ENCODE peak calls at places on chromosomes 2 and 18, in ten cellular contexts. One of them, this sample, is unnamed.

GRCh38 chr2:107361951-107362350 is 464.7 kb upstream of the RGPD4 start:
- DNase-seq in GM23338: no peak
- DNase-seq in tibial artery: no peak
- DNase-seq in GM10248: no peak
- DNase-seq in nephron progenitor cell: no peak
- DNase-seq in uterus: no peak
- DNase-seq in AG04450: no peak
- DNase-seq in K562: no peak
- DNase-seq in RWPE1: no peak
- DNase-seq in AG04449: no peak
- DNase-seq in this sample: no peak

GRCh38 chr2:145020694-145021093 is 500.8 kb upstream of the ZEB2 start:
- DNase-seq in GM23338: no peak
- DNase-seq in tibial artery: no peak
- DNase-seq in GM10248: no peak
- DNase-seq in nephron progenitor cell: no peak
- DNase-seq in uterus: no peak
- DNase-seq in AG04450: no peak
- DNase-seq in K562: no peak
- DNase-seq in RWPE1: no peak
- DNase-seq in AG04449: no peak
- DNase-seq in this sample: no peak

GRCh38 chr2:222297600-222297935 is 1.2 kb downstream of the PAX3 start:
- DNase-seq in GM23338: peak
- DNase-seq in tibial artery: no peak
- DNase-seq in GM10248: no peak
- DNase-seq in nephron progenitor cell: no peak
- DNase-seq in uterus: no peak
- DNase-seq in AG04450: no peak
- DNase-seq in K562: no peak
- DNase-seq in RWPE1: no peak
- DNase-seq in AG04449: no peak
- DNase-seq in this sample: no peak

GRCh38 chr2:111698743-111699554 is 185.0 kb downstream of the ANAPC1 start:
- DNase-seq in GM23338: peak
- DNase-seq in tibial artery: peak
- DNase-seq in GM10248: no peak
- DNase-seq in nephron progenitor cell: no peak
- DNase-seq in uterus: peak
- DNase-seq in AG04450: peak
- DNase-seq in K562: peak
- DNase-seq in RWPE1: peak
- DNase-seq in AG04449: peak
- DNase-seq in this sample: peak

GRCh38 chr18:48831113-48831759 is 119.5 kb downstream of the SMAD7 start:
- DNase-seq in GM23338: no peak
- DNase-seq in tibial artery: peak
- DNase-seq in GM10248: no peak
- DNase-seq in nephron progenitor cell: no peak
- DNase-seq in uterus: peak
- DNase-seq in AG04450: no peak
- DNase-seq in K562: no peak
- DNase-seq in RWPE1: no peak
- DNase-seq in AG04449: no peak
- DNase-seq in this sample: no peak

GRCh38 chr2:86305195-86305975 is 32.0 kb downstream of the REEP1 start:
- DNase-seq in GM23338: no peak
- DNase-seq in tibial artery: no peak
- DNase-seq in GM10248: no peak
- DNase-seq in nephron progenitor cell: no peak
- DNase-seq in uterus: no peak
- DNase-seq in AG04450: no peak
- DNase-seq in K562: no peak
- DNase-seq in RWPE1: no peak
- DNase-seq in AG04449: no peak
- DNase-seq in this sample: no peak

GRCh38 chr2:37350034-37350433 is 5.6 kb downstream of the QPCT start:
- DNase-seq in GM23338: peak
- DNase-seq in tibial artery: no peak
- DNase-seq in GM10248: peak
- DNase-seq in nephron progenitor cell: no peak
- DNase-seq in uterus: no peak
- DNase-seq in AG04450: no peak
- DNase-seq in K562: no peak
- DNase-seq in RWPE1: no peak
- DNase-seq in AG04449: no peak
- DNase-seq in this sample: no peak

GRCh38 chr18:34493099-34493544 is 217.0 kb upstream of the DTNA start:
- DNase-seq in GM23338: peak
- DNase-seq in tibial artery: peak
- DNase-seq in GM10248: peak
- DNase-seq in nephron progenitor cell: peak
- DNase-seq in uterus: peak
- DNase-seq in AG04450: no peak
- DNase-seq in K562: no peak
- DNase-seq in RWPE1: no peak
- DNase-seq in AG04449: no peak
- DNase-seq in this sample: peak

GRCh38 chr18:67794512-67794911 is 278.0 kb upstream of the DSEL start:
- DNase-seq in GM23338: no peak
- DNase-seq in tibial artery: no peak
- DNase-seq in GM10248: no peak
- DNase-seq in nephron progenitor cell: no peak
- DNase-seq in uterus: no peak
- DNase-seq in AG04450: no peak
- DNase-seq in K562: no peak
- DNase-seq in RWPE1: no peak
- DNase-seq in AG04449: peak
- DNase-seq in this sample: no peak

GRCh38 chr18:37450434-37451133 is 115.0 kb downstream of the CELF4 start:
- DNase-seq in GM23338: peak
- DNase-seq in tibial artery: no peak
- DNase-seq in GM10248: no peak
- DNase-seq in nephron progenitor cell: peak
- DNase-seq in uterus: no peak
- DNase-seq in AG04450: no peak
- DNase-seq in K562: no peak
- DNase-seq in RWPE1: no peak
- DNase-seq in AG04449: no peak
- DNase-seq in this sample: no peak

GRCh38 chr2:58449286-58450010 is 208.3 kb upstream of the FANCL start:
- DNase-seq in GM23338: peak
- DNase-seq in tibial artery: no peak
- DNase-seq in GM10248: peak
- DNase-seq in nephron progenitor cell: no peak
- DNase-seq in uterus: no peak
- DNase-seq in AG04450: no peak
- DNase-seq in K562: no peak
- DNase-seq in RWPE1: no peak
- DNase-seq in AG04449: no peak
- DNase-seq in this sample: no peak
- TF ChIP-seq CTCF in GM23338: peak
- TF ChIP-seq CTCF in tibial artery: no peak
- TF ChIP-seq CTCF in GM10248: no peak
- TF ChIP-seq CTCF in nephron progenitor cell: no peak
- TF ChIP-seq CTCF in uterus: no peak
- TF ChIP-seq CTCF in AG04450: no peak
- TF ChIP-seq CTCF in K562: peak
- TF ChIP-seq CTCF in RWPE1: no peak
- TF ChIP-seq CTCF in AG04449: no peak
- TF ChIP-seq CTCF in this sample: peak

GRCh38 chr2:3424171-3424795 is 44.8 kb downstream of the TRAPPC12 start:
- DNase-seq in GM23338: no peak
- DNase-seq in tibial artery: no peak
- DNase-seq in GM10248: no peak
- DNase-seq in nephron progenitor cell: no peak
- DNase-seq in uterus: no peak
- DNase-seq in AG04450: no peak
- DNase-seq in K562: no peak
- DNase-seq in RWPE1: no peak
- DNase-seq in AG04449: no peak
- DNase-seq in this sample: no peak
- TF ChIP-seq CTCF in GM23338: no peak
- TF ChIP-seq CTCF in tibial artery: no peak
- TF ChIP-seq CTCF in GM10248: no peak
- TF ChIP-seq CTCF in nephron progenitor cell: no peak
- TF ChIP-seq CTCF in uterus: no peak
- TF ChIP-seq CTCF in AG04450: no peak
- TF ChIP-seq CTCF in K562: no peak
- TF ChIP-seq CTCF in RWPE1: peak
- TF ChIP-seq CTCF in AG04449: no peak
- TF ChIP-seq CTCF in this sample: no peak

DNA sequence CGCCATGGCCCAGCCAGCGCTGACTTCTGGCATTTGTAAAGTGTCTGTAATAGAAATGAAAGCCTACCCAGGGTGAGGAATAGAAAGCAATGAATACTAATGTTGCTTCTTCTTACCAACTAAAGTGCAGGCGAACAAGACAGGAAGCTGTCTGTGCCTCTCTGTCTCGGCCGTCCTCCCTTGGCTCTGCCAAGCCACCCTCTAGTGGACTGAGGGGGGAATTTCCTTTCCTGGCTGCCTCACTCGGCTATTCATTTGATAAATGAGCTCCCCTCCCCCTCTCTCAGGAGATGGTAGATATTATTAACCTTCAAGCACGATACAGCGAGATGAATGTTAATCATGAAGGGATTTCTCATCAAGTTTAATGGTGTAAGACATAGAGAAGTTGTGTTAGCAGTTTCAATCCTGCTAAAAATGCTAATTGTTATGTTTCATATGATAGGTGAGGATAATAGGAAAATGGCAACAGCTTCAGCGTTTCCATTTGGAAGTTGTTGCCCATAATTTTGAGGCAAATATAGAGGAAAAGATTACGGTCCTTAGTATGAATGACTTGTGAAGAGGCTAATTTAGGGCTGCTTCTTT is 384.7 kb downstream of the MTX2 start:
- DNase-seq in GM23338: peak
- DNase-seq in tibial artery: peak
- DNase-seq in GM10248: no peak
- DNase-seq in nephron progenitor cell: peak
- DNase-seq in uterus: peak
- DNase-seq in AG04450: peak
- DNase-seq in K562: peak
- DNase-seq in RWPE1: peak
- DNase-seq in AG04449: no peak
- DNase-seq in this sample: peak
- TF ChIP-seq CTCF in GM23338: peak
- TF ChIP-seq CTCF in tibial artery: peak
- TF ChIP-seq CTCF in GM10248: peak
- TF ChIP-seq CTCF in nephron progenitor cell: peak
- TF ChIP-seq CTCF in uterus: peak
- TF ChIP-seq CTCF in AG04450: peak
- TF ChIP-seq CTCF in K562: peak
- TF ChIP-seq CTCF in RWPE1: peak
- TF ChIP-seq CTCF in AG04449: peak
- TF ChIP-seq CTCF in this sample: peak

GRCh38 chr18:33020877-33021276 is 248.1 kb upstream of the KLHL14 start:
- DNase-seq in GM23338: no peak
- DNase-seq in tibial artery: no peak
- DNase-seq in GM10248: no peak
- DNase-seq in nephron progenitor cell: no peak
- DNase-seq in uterus: no peak
- DNase-seq in AG04450: no peak
- DNase-seq in K562: no peak
- DNase-seq in RWPE1: no peak
- DNase-seq in AG04449: no peak
- DNase-seq in this sample: no peak
- TF ChIP-seq CTCF in GM23338: peak
- TF ChIP-seq CTCF in tibial artery: no peak
- TF ChIP-seq CTCF in GM10248: no peak
- TF ChIP-seq CTCF in nephron progenitor cell: no peak
- TF ChIP-seq CTCF in uterus: no peak
- TF ChIP-seq CTCF in AG04450: no peak
- TF ChIP-seq CTCF in K562: no peak
- TF ChIP-seq CTCF in RWPE1: no peak
- TF ChIP-seq CTCF in AG04449: no peak
- TF ChIP-seq CTCF in this sample: no peak

GRCh38 chr2:189751080-189751658 is 11.4 kb downstream of the OSGEPL1 start:
- DNase-seq in GM23338: peak
- DNase-seq in tibial artery: no peak
- DNase-seq in GM10248: peak
- DNase-seq in nephron progenitor cell: peak
- DNase-seq in uterus: peak
- DNase-seq in AG04450: no peak
- DNase-seq in K562: peak
- DNase-seq in RWPE1: peak
- DNase-seq in AG04449: no peak
- DNase-seq in this sample: no peak
- TF ChIP-seq CTCF in GM23338: peak
- TF ChIP-seq CTCF in tibial artery: peak
- TF ChIP-seq CTCF in GM10248: peak
- TF ChIP-seq CTCF in nephron progenitor cell: peak
- TF ChIP-seq CTCF in uterus: peak
- TF ChIP-seq CTCF in AG04450: peak
- TF ChIP-seq CTCF in K562: peak
- TF ChIP-seq CTCF in RWPE1: peak
- TF ChIP-seq CTCF in AG04449: peak
- TF ChIP-seq CTCF in this sample: peak

DNA sequence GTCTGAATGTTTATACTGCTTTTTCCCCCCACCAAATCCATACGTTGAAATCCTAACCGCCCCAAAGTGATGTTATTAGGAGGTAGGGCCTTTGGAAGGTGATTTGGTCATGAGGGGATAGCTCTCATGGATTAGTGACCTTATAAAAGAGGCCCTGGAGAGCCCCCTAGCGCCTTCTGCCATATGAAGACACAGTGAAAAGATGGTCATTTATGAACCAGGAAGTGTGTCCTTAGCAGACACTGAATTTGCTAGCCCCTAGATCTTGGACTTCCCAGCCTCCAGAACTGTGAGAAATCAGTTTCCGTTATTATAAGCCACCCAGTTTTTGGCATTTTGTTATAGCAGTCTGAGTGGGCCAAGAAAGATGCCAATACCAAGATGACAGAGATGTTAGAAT is 7.2 kb upstream of the TSN start:
- DNase-seq in GM23338: peak
- DNase-seq in tibial artery: no peak
- DNase-seq in GM10248: no peak
- DNase-seq in nephron progenitor cell: no peak
- DNase-seq in uterus: no peak
- DNase-seq in AG04450: peak
- DNase-seq in K562: peak
- DNase-seq in RWPE1: no peak
- DNase-seq in AG04449: no peak
- DNase-seq in this sample: no peak
- TF ChIP-seq CTCF in GM23338: peak
- TF ChIP-seq CTCF in tibial artery: no peak
- TF ChIP-seq CTCF in GM10248: peak
- TF ChIP-seq CTCF in nephron progenitor cell: no peak
- TF ChIP-seq CTCF in uterus: no peak
- TF ChIP-seq CTCF in AG04450: peak
- TF ChIP-seq CTCF in K562: peak
- TF ChIP-seq CTCF in RWPE1: peak
- TF ChIP-seq CTCF in AG04449: peak
- TF ChIP-seq CTCF in this sample: no peak

This sample was measured in dorsolateral prefrontal cortex.